ENCODE peak calls at places on chromosomes 12 and 14, in four cellular contexts. I is GM12878, P is H1, G is HepG2. C is an unnamed sample.
A peak's percentile ranks its signal among the peaks of the same experiment; 100 is the strongest.

GRCh38 chr12:27342551-27342950 is 9.9 kb downstream of the BMAL2 start:
- DNase-seq in I (no peak), G (no peak), P (no peak), C (no peak)

GRCh38 chr12:24960222-24960855 is 11.4 kb upstream of the BCAT1 start:
- DNase-seq in I (peak; percentile 56), P (peak; percentile 66), G (peak; percentile 36), C (peak; percentile 89)

GRCh38 chr12:105933671-105934665 is 204.8 kb downstream of the NUAK1 start:
- DNase-seq in P (no peak), G (no peak), I (no peak), C (no peak)

GRCh38 chr12:11648514-11649412 is 711 bp upstream of the ETV6 start:
- DNase-seq in G (peak; percentile 81), I (peak; percentile 64), P (peak; percentile 79), C (peak; percentile 80)

GRCh38 chr14:38567728-38568127 is 311.8 kb upstream of the CLEC14A start:
- DNase-seq in G (no peak), P (no peak), I (no peak), C (no peak)

GRCh38 chr12:74794522-74794921 is 256.9 kb downstream of the ATXN7L3B start:
- DNase-seq in G (no peak), P (no peak), I (no peak), C (no peak)

GRCh38 chr14:83520837-83521236 is 1987.2 kb upstream of the SEL1L start:
- DNase-seq in P (no peak), I (no peak), G (no peak), C (no peak)

GRCh38 chr12:53827306-53827705 is 75.5 kb upstream of the CISTR start:
- DNase-seq in I (no peak), P (no peak), G (peak; percentile 24), C (no peak)

GRCh38 chr12:47219243-47219642 is 139.5 kb upstream of the AMIGO2 start:
- DNase-seq in G (no peak), I (no peak), P (no peak), C (no peak)

GRCh38 chr14:86852530-86852929 is 1140.5 kb downstream of the GALC start:
- DNase-seq in G (no peak), P (no peak), I (no peak), C (no peak)

GRCh38 chr12:130714591-130715149 is 1.4 kb downstream of the RIMBP2 start:
- DNase-seq in G (no peak), I (no peak), P (peak; percentile 58), C (no peak)

GRCh38 chr12:89344862-89345202 is 7.5 kb downstream of the DUSP6 start:
- DNase-seq in I (no peak), G (peak; percentile 43), P (no peak), C (no peak)
- TF ChIP-seq SUZ12 in I (no peak), G (no peak), P (no peak), C (no peak)

GRCh38 chr12:64780220-64780530 is 21.0 kb upstream of the GNS start:
- DNase-seq in P (peak; percentile 75), I (no peak), G (no peak), C (no peak)

GRCh38 chr12:64779349-64779974 is 20.3 kb upstream of the GNS start:
- DNase-seq in G (no peak), P (no peak), I (no peak), C (no peak)

GRCh38 chr12:64780531-64781373 is 21.5 kb upstream of the GNS start:
- DNase-seq in P (peak; percentile 73), I (no peak), G (no peak), C (no peak)

GRCh38 chr12:64782181-64782580 is 23.0 kb upstream of the GNS start:
- DNase-seq in G (no peak), I (no peak), P (no peak), C (no peak)

GRCh38 chr12:64781374-64782029 is 22.3 kb upstream of the GNS start:
- DNase-seq in I (no peak), G (no peak), P (no peak), C (no peak)
- H3K9ac ChIP-seq in I (no peak overlapping the region), G (no peak overlapping the region), P (no peak overlapping the region), C (peak overlapping the region; percentile 66)

DNA sequence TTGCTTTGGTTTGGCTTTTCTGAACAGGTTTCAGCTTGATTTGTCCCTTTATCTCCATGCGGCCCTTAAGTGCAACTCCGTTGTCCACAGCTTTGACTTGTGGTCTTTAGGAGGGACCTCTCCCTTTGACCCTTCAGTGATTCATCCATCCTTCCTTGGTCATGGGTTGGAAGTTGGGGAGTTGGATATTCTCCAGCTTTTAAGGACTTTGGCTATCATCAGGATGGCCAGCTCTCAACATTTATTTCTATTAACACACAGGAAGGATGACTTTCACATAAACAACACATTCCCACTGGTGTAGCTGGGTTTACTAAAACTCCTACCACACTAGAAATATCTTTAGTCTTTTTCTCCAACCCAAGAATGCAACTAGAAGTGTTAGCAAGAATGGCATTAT is 50.9 kb upstream of the E2F7 start:
- DNase-seq in P (no peak), I (no peak), G (no peak), C (no peak)
- TF ChIP-seq SUZ12 in P (no peak), I (no peak), G (no peak), C (no peak)

DNA sequence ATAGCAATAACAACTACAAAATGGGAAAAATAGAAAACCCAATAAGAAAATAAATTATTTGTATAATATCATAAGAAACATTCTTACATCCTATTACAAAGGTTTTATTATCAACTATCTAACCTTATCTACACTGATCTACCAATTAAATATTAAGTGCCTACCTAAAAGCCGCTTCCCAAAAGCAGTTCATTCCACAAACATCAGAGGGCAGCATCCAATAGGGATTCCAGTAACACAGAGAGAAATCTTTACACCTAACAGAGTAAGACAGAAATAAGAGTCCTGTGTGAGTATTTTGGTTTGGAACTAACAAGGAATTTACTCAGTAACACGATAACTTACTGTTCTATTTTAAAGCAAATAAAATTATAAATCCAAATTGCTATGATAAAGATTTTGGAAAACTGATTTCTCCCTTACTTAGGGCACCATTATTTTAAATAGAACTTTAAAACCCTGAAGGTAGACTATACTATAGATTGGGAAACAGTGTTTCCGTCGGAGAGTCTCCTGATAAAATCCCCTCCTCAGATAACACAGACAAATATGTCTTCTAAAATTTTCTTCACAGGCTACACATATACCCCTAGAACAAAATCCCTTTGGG is 15.0 kb downstream of the GXYLT1 start:
- DNase-seq in G (peak; percentile 63), P (no peak), I (no peak), C (peak; percentile 48)
- H3K9ac ChIP-seq in G (no peak overlapping the region), P (no peak overlapping the region), I (no peak overlapping the region), C (no peak overlapping the region)

GRCh38 chr12:70246580-70246979 is 3.3 kb downstream of the CNOT2 start:
- DNase-seq in G (no peak), P (no peak), I (no peak), C (no peak)
- TF ChIP-seq SUZ12 in G (no peak), P (no peak), I (no peak), C (no peak)

GRCh38 chr12:122081108-122081696 is 2.6 kb downstream of the MLXIP start:
- DNase-seq in I (no peak), P (no peak), G (no peak), C (no peak)
- H3K9ac ChIP-seq in I (peak overlapping the region; percentile 17), P (peak overlapping the region; percentile 10), G (peak overlapping the region; percentile 68), C (no peak overlapping the region)

DNA sequence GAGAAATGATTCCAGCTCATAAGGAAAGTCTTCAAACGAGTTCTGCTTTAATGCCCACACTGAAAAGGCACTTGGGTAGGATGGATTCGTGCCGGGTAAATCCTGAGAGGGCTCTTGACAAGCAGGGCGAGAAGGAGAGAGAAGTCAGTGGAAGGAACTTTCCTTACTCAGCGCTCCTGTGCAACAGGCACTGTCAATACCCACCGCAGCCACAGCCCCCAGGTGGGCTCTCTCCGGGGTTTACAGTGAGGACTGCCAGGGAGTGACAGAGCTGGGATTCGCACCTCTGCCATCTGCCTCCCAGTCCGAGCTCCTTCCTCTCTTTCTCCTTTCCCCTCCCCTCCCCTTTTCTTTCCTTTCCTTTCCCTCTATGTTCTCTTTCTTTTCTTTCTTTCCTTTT is 118.7 kb downstream of the BEGAIN start:
- DNase-seq in G (no peak), I (no peak), P (no peak), C (no peak)
- TF ChIP-seq SUZ12 in G (no peak), I (no peak), P (no peak), C (no peak)

C was measured in NT2/D1.